ENCODE peak calls at places on chromosomes 2 and 18, in nine cellular contexts. Y, C, B, F, Q, A, D, L and T are unnamed samples.

GRCh38 chr2:161044937-161045336 is 115.3 kb upstream of the TANK start:
- DNase-seq in Y (no peak), C (no peak), B (no peak), F (peak), Q (no peak), A (no peak), D (peak), L (no peak), T (peak)

GRCh38 chr2:172725284-172725683 is 10.4 kb upstream of the RAPGEF4 start:
- DNase-seq in Y (no peak), C (no peak), B (no peak), F (no peak), Q (no peak), A (no peak), D (no peak), L (no peak), T (no peak)

GRCh38 chr2:1628893-1629292 is 115.4 kb downstream of the PXDN start:
- DNase-seq in Y (no peak), C (no peak), B (no peak), F (peak), Q (no peak), A (no peak), D (peak), L (no peak), T (peak)

GRCh38 chr2:206201075-206201848 is 41.6 kb downstream of the EEF1B2 start:
- DNase-seq in Y (no peak), C (no peak), B (no peak), F (no peak), Q (no peak), A (no peak), D (no peak), L (no peak), T (no peak)

GRCh38 chr2:16774091-16774490 is 108.5 kb upstream of the CYRIA start:
- DNase-seq in Y (no peak), C (no peak), B (no peak), F (peak), Q (no peak), A (no peak), D (no peak), L (no peak), T (peak)

GRCh38 chr2:169260246-169260645 is 102.1 kb downstream of the LRP2 start:
- DNase-seq in Y (peak), C (no peak), B (no peak), F (no peak), Q (no peak), A (no peak), D (no peak), L (no peak), T (no peak)

GRCh38 chr2:10733980-10734379 is 12.6 kb downstream of the ATP6V1C2 start:
- DNase-seq in Y (no peak), C (no peak), B (no peak), F (no peak), Q (no peak), A (no peak), D (no peak), L (no peak), T (no peak)

GRCh38 chr2:67871696-67872320 is 191.0 kb downstream of the C1D start:
- DNase-seq in Y (no peak), C (peak), B (no peak), F (peak), Q (no peak), A (no peak), D (peak), L (no peak), T (peak)

GRCh38 chr18:79424008-79424565 is 28.4 kb downstream of the NFATC1 start:
- DNase-seq in Y (no peak), C (no peak), B (peak), F (peak), Q (no peak), A (no peak), D (no peak), L (no peak), T (peak)

GRCh38 chr18:53754154-53754553 is 470.3 kb downstream of the MBD2 start:
- DNase-seq in Y (no peak), C (no peak), B (no peak), F (no peak), Q (no peak), A (no peak), D (no peak), L (no peak), T (no peak)

GRCh38 chr2:7356909-7357584 is 439.8 kb downstream of the RNF144A start:
- DNase-seq in Y (no peak), C (no peak), B (no peak), F (no peak), Q (no peak), A (no peak), D (no peak), L (no peak), T (no peak)

GRCh38 chr2:64359892-64360657 is 93.9 kb upstream of the LGALSL start:
- DNase-seq in Y (peak), C (peak), B (peak), F (peak), Q (peak), A (no peak), D (peak), L (peak), T (peak)

GRCh38 chr2:20092226-20092900 is 40.9 kb upstream of the LAPTM4A start:
- DNase-seq in Y (no peak), C (no peak), B (no peak), F (no peak), Q (no peak), A (no peak), D (no peak), L (no peak), T (no peak)

GRCh38 chr2:13669607-13670006 is 952.9 kb downstream of the TRIB2 start:
- DNase-seq in Y (no peak), C (no peak), B (no peak), F (peak), Q (no peak), A (no peak), D (no peak), L (no peak), T (no peak)

GRCh38 chr2:207765541-207765940 is 4.2 kb downstream of the FZD5 start:
- DNase-seq in Y (peak), C (no peak), B (no peak), F (no peak), Q (no peak), A (no peak), D (no peak), L (no peak), T (no peak)

GRCh38 chr2:48905696-48906095 is 150.2 kb upstream of the LHCGR start:
- DNase-seq in Y (no peak), C (no peak), B (no peak), F (no peak), Q (no peak), A (no peak), D (no peak), L (no peak), T (no peak)

GRCh38 chr18:13003466-13003896 is 12.3 kb downstream of the CEP192 start:
- DNase-seq in Y (peak), C (no peak), B (no peak), F (peak), Q (peak), A (no peak), D (peak), L (peak), T (peak)

GRCh38 chr2:120868366-120868765 is 132.7 kb downstream of the GLI2 start:
- DNase-seq in Y (no peak), C (no peak), B (peak), F (no peak), Q (no peak), A (no peak), D (no peak), L (no peak), T (no peak)

GRCh38 chr2:20654414-20654813 is 3.5 kb upstream of the HS1BP3 start:
- DNase-seq in Y (no peak), C (no peak), B (peak), F (no peak), Q (no peak), A (no peak), D (no peak), L (no peak), T (peak)

GRCh38 chr18:34342960-34343359 is 118.2 kb upstream of the NOL4 start:
- DNase-seq in Y (no peak), C (no peak), B (no peak), F (peak), Q (no peak), A (no peak), D (peak), L (no peak), T (peak)

GRCh38 chr2:237723613-237724012 is 75.0 kb upstream of the RBM44 start:
- DNase-seq in Y (peak), C (no peak), B (no peak), F (peak), Q (peak), A (no peak), D (peak), L (peak), T (peak)

GRCh38 chr2:143885461-143885860 is 634.5 kb downstream of the ZEB2 start:
- DNase-seq in Y (no peak), C (no peak), B (no peak), F (peak), Q (no peak), A (no peak), D (no peak), L (no peak), T (no peak)

GRCh38 chr2:214830794-214831346 is 21.4 kb upstream of the BARD1 start:
- DNase-seq in Y (peak), C (no peak), B (no peak), F (peak), Q (no peak), A (no peak), D (peak), L (no peak), T (peak)
- TF ChIP-seq CTCF in Y (peak), C (peak), B (peak), F (peak), Q (no peak), A (no peak), D (peak), L (peak), T (peak)

DNA sequence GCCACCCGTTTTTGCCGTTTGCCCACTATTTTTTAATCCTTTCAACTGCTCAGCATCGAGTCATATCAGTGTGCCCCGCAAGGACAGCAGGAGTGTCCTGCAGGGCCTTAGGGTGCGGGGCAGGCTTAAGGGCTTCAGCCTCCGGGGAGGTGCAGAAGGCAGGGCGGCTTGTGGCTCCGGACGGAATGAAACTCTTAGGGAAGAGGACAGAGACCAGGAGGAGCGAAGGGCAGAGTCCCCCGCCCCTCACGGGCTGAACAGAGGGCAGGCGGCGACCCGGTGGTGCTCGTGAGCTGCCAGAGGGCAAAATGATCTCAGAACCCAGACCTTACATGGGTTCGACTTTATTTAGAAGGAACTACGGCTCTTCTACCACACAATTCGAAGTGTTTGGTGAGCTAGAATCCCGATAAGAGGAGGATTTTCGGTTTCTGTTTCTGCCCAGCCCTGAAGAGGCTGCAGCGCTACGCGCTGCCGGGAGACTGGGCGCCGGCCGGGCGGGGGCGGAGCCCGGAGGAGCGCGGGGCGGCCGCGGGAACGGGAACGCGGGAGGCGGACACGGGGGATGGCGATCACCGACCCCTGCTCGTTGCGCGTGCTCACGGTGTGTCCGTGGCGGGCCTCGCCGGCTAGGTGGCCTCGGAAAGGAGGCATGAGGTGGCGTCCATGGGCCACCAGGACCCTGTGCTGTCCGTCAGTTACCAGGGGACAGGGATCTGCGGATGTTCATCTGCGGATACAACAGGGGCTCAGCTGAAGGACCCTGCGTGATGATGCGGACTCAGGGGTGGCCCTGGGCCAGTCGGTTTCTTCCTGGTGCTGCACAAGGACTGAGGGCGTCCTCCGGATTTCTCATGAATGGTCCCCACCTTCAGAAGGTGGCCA is 4.3 kb upstream of the SP100 start:
- DNase-seq in Y (peak), C (no peak), B (peak), F (peak), Q (peak), A (no peak), D (peak), L (peak), T (peak)
- TF ChIP-seq CTCF in Y (peak), C (no peak), B (no peak), F (no peak), Q (no peak), A (no peak), D (no peak), L (no peak), T (no peak)

DNA sequence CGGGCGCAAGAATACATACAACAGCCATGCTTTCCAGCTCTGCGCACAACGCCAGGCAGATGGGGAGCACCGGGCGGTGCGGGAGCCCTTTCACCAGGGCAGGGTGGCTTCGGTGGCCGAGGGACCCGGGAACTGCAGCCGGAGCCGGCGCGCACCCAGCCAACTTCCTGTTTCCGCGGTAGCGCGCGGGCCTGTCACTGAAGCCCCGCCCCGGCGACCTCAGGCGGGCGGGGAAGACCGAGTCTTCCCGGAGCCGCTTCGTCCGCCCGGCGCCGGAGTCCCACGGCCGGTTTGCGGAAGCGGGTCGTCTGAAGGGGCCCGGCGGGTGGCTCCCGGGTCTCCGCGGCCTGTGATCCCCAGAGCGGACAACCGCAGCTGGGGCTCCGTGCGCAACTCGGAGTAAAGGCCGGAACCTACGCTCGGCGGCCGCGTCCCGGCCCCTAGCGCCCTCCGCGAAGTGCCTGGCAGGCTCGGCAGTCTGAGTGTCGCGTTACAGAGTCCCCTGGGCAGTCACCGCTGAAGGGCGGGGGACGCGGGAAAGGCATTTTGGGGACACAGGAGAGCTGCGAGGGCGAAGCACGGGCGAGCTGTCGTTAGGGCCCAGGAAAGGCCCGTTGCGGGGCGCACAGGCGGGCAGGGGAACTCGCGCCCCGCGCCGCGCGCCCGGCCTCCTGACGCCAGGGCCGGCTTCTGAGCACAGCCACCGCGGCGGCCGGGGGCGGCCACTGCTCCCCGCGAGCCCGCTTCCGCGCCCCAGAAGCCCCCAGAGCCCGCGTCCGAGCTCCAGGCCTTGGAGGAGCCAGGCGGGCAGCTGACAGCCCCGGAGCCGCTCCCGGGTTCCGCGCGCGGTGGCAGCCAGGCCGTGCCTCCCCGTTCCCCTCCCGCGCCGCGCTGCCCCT is at the start of gene MPPE1:
- DNase-seq in Y (peak), C (peak), B (peak), F (peak), Q (peak), A (peak), D (peak), L (peak), T (peak)
- TF ChIP-seq CTCF in Y (no peak), C (no peak), B (no peak), F (no peak), Q (no peak), A (no peak), D (no peak), L (no peak), T (no peak)

GRCh38 chr18:76274470-76275289 is 220.4 kb downstream of the ZNF516 start:
- DNase-seq in Y (peak), C (no peak), B (no peak), F (no peak), Q (peak), A (no peak), D (no peak), L (peak), T (no peak)
- TF ChIP-seq CTCF in Y (peak), C (peak), B (no peak), F (no peak), Q (no peak), A (peak), D (no peak), L (peak), T (no peak)

GRCh38 chr2:31696068-31696467 is 115.3 kb upstream of the SRD5A2 start:
- DNase-seq in Y (no peak), C (no peak), B (no peak), F (no peak), Q (no peak), A (no peak), D (no peak), L (peak), T (no peak)

GRCh38 chr2:31693882-31694281 is 113.1 kb upstream of the SRD5A2 start:
- DNase-seq in Y (no peak), C (no peak), B (no peak), F (peak), Q (no peak), A (no peak), D (peak), L (no peak), T (peak)

DNA sequence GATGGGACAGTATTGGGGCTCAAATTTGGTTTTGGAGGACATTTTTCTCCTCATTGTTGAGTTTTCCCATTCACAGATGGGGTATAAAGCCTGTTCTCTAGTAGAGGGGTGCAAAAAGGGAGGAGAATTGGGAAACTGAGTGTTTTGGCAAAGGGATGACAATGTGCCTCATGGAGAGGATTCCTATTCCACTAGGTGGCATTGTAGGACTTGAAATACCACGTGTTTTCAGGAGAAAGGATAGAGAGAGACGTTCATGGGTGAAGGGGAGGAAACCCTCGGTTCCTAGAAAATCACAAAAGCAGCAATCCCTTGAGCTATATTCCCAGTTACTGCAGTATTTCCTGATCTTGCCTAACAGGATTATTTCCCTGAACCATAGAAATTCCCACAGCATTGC is 113.7 kb upstream of the SRD5A2 start:
- DNase-seq in Y (no peak), C (no peak), B (no peak), F (peak), Q (no peak), A (no peak), D (peak), L (peak), T (no peak)
- TF ChIP-seq CTCF in Y (peak), C (no peak), B (no peak), F (peak), Q (no peak), A (no peak), D (no peak), L (peak), T (no peak)

GRCh38 chr2:71461304-71461671 is 7.9 kb downstream of the DYSF start:
- DNase-seq in Y (no peak), C (no peak), B (no peak), F (no peak), Q (no peak), A (no peak), D (no peak), L (no peak), T (no peak)
- TF ChIP-seq CTCF in Y (no peak), C (no peak), B (no peak), F (no peak), Q (no peak), A (no peak), D (no peak), L (no peak), T (no peak)

GRCh38 chr2:102848366-102848839 is 86.6 kb downstream of the TMEM182 start:
- DNase-seq in Y (peak), C (no peak), B (peak), F (peak), Q (peak), A (no peak), D (peak), L (peak), T (no peak)
- TF ChIP-seq CTCF in Y (peak), C (no peak), B (no peak), F (no peak), Q (peak), A (no peak), D (no peak), L (peak), T (no peak)

GRCh38 chr18:48913201-48913600 is 37.6 kb downstream of the SMAD7 start:
- DNase-seq in Y (peak), C (no peak), B (no peak), F (no peak), Q (no peak), A (no peak), D (no peak), L (no peak), T (no peak)
- TF ChIP-seq CTCF in Y (peak), C (no peak), B (no peak), F (no peak), Q (no peak), A (peak), D (no peak), L (peak), T (no peak)

GRCh38 chr18:8882632-8883408 is 177.5 kb downstream of the MTCL1 start:
- DNase-seq in Y (peak), C (no peak), B (no peak), F (peak), Q (no peak), A (no peak), D (peak), L (no peak), T (no peak)
- TF ChIP-seq CTCF in Y (peak), C (no peak), B (no peak), F (peak), Q (no peak), A (no peak), D (no peak), L (peak), T (peak)

GRCh38 chr2:151792589-151792988 is 35.6 kb downstream of the ARL5A start:
- DNase-seq in Y (no peak), C (no peak), B (no peak), F (no peak), Q (no peak), A (no peak), D (no peak), L (no peak), T (no peak)
- TF ChIP-seq CTCF in Y (peak), C (no peak), B (peak), F (no peak), Q (no peak), A (peak), D (no peak), L (no peak), T (peak)